ENCODE peak calls at places on chromosomes 1 and 21, in four cellular contexts. Z is Panc1, V is H1, D is fibroblast of the aortic adventitia. U is an unnamed sample.

GRCh38 chr1:22578732-22579361 is 15.6 kb downstream of the EPHA8 start:
- DNase-seq in Z (no peak), V (no peak), D (no peak), U (no peak)

GRCh38 chr1:33660244-33660643 is 187.8 kb downstream of the ZSCAN20 start:
- DNase-seq in D (peak; percentile 27), Z (no peak), V (no peak), U (no peak)

GRCh38 chr1:221101792-221102191 is 222.5 kb downstream of the HLX start:
- DNase-seq in V (no peak), D (peak; percentile 83), Z (no peak), U (no peak)

GRCh38 chr1:205687242-205687641 is 6.9 kb upstream of the SLC45A3 start:
- DNase-seq in Z (no peak), V (no peak), D (no peak), U (no peak)

GRCh38 chr1:155307247-155307740 is 1.4 kb upstream of the FDPS start:
- DNase-seq in V (no peak), Z (no peak), D (peak; percentile 73), U (no peak)

GRCh38 chr1:33390550-33390949 is 40.3 kb downstream of the PHC2 start:
- DNase-seq in D (peak; percentile 62), Z (no peak), V (no peak), U (no peak)

GRCh38 chr1:206550446-206550845 is 43.1 kb downstream of the RASSF5 start:
- DNase-seq in D (no peak), Z (no peak), V (no peak), U (no peak)

GRCh38 chr1:199226163-199226562 is 587.3 kb downstream of the PTPRC start:
- DNase-seq in D (peak; percentile 63), Z (no peak), V (no peak), U (no peak)

GRCh38 chr1:4519954-4520353 is 134.5 kb upstream of the AJAP1 start:
- DNase-seq in Z (no peak), V (no peak), D (no peak), U (no peak)

GRCh38 chr1:167297222-167298214 is 76.8 kb downstream of the POU2F1 start:
- DNase-seq in Z (no peak), D (peak; percentile 34), V (no peak), U (no peak)

GRCh38 chr21:41899431-41900202 is 20.5 kb upstream of the PRDM15 start:
- DNase-seq in D (no peak), Z (no peak), V (no peak), U (no peak)

GRCh38 chr1:41361495-41362356 is 492 bp downstream of the FOXO6 start:
- DNase-seq in D (no peak), Z (no peak), V (peak; percentile 74), U (no peak)

GRCh38 chr1:44947060-44947773 is 39.2 kb downstream of the EIF2B3 start:
- DNase-seq in D (peak; percentile 88), Z (no peak), V (no peak), U (no peak)

GRCh38 chr1:11719313-11720032 is 16.5 kb upstream of the AGTRAP start:
- DNase-seq in D (peak; percentile 77), Z (no peak), V (peak; percentile 91), U (peak; percentile 71)

GRCh38 chr1:93692983-93693591 is 11.4 kb upstream of the BCAR3 start:
- DNase-seq in D (peak; percentile 75), V (no peak), Z (peak; percentile 87), U (no peak)

GRCh38 chr1:63817152-63817667 is 43.4 kb downstream of the ROR1 start:
- DNase-seq in Z (no peak), D (peak; percentile 62), V (no peak), U (no peak)

GRCh38 chr1:205913451-205914204 is 29.6 kb downstream of the SLC26A9 start:
- DNase-seq in D (peak; percentile 93), Z (no peak), V (no peak), U (no peak)

GRCh38 chr1:84774674-84775548 is 84.7 kb upstream of the SSX2IP start:
- DNase-seq in V (peak; percentile 79), Z (no peak), D (no peak), U (no peak)

GRCh38 chr1:154661110-154661509 is 53.1 kb upstream of the ADAR start:
- DNase-seq in V (no peak), Z (no peak), D (no peak), U (no peak)

GRCh38 chr1:51331206-51332100 is 1.1 kb upstream of the TTC39A start:
- DNase-seq in Z (peak; percentile 39), V (no peak), D (peak; percentile 38), U (no peak)

GRCh38 chr1:3211996-3212395 is 143.0 kb downstream of the PRDM16 start:
- DNase-seq in Z (no peak), V (no peak), D (no peak), U (no peak)

DNA sequence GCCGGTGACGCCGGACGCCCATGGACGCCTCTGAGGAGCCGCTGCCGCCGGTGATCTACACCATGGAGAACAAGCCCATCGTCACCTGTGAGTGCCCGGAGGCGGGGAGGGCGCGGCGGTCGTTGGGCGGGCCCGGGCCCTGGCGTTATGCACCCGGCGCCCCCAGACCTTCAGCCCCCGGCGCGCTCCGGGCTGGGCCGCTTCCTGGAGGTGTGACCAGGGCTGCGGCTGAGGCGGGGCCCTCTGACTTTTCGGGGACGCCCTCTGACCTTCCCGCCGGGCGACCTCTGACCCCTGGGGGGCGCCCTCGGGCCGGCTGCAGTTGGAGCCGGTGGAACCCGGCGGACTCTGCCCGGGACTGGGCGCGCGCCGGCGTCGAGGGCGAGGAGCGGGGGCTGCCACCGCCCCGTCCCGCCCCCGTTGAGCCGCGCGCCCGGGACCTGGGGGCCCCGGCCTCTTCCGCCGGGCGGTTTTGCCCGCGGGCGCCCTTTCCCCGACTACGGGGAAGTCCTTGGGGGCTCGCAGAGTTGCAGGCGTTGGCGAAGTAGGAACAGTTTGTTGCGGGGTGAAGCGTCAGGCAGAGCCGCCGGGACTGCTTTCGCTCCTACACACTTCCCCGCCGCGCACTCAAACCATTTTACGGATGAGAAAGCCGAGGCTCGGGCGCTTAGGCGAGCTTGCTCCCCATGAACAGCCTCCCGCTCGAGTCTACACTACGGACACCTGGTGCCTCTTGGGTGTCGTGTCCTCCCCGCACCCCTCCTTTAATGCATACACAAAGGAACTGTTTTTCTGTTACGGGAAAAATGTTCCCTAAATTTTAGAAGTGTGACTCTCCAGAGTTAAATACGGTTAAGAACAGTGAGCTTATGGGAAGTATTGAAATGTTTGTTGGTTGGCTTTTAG is 618 bp downstream of the TRAPPC10 start:
- DNase-seq in D (peak; percentile 23), Z (no peak), V (peak; percentile 96), U (peak; percentile 81)
- TF ChIP-seq CTCF in D (no peak), Z (no peak), V (peak; percentile 43), U (peak; percentile 71)

GRCh38 chr1:62050165-62050564 is 144.5 kb upstream of the L1TD1 start:
- DNase-seq in D (no peak), V (no peak), Z (no peak), U (no peak)
- TF ChIP-seq CTCF in D (no peak), V (no peak), Z (no peak), U (no peak)

DNA sequence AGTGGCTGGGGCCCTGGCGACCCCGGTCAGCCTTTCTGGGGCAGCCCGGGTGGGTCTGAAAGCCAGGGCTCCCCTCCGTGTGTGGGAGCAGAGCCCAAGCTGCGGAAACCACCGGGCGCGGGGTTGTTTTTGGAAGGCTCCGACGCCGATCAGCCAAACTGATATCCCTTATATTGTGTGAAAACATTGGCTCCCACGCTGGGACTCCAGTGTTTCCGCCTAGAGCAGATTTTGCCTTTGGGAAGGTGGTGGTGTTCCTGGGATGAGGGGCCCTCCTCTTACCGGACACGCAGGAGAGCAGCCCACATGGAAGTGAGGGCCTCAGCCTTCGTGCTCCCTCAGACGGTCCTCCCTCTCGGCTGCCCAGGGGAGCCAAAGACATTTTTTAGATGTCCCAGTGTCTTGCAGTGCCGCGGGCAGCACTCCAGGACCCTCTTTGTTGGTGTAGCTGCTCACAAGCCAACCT is 54.3 kb downstream of the NGF start:
- DNase-seq in V (no peak), D (no peak), Z (no peak), U (no peak)
- TF ChIP-seq CTCF in V (no peak), D (no peak), Z (no peak), U (no peak)

GRCh38 chr21:38493549-38494253 is 4.6 kb downstream of the ERG start:
- DNase-seq in V (no peak), D (no peak), Z (no peak), U (no peak)
- TF ChIP-seq CTCF in V (no peak), D (no peak), Z (no peak), U (no peak)

U was measured in endothelial cell.